ENCODE peak calls at places on chromosome 16, in five cellular contexts. One of them, this sample, is unnamed.

GRCh38 chr16:54402270-54402669 is 115.7 kb upstream of the IRX3 start:
- DNase-seq in pulmonary artery endothelial cell: no peak
- DNase-seq in NCI-H510A: no peak
- DNase-seq in T-helper 2 cell: no peak
- DNase-seq in cardiac muscle cell: no peak
- DNase-seq in this sample: no peak

GRCh38 chr16:29994613-29995329 is 646 bp downstream of the HIRIP3 start:
- DNase-seq in pulmonary artery endothelial cell: no peak
- DNase-seq in NCI-H510A: no peak
- DNase-seq in T-helper 2 cell: peak; percentile 59
- DNase-seq in cardiac muscle cell: no peak
- DNase-seq in this sample: peak; percentile 60

GRCh38 chr16:89319883-89320716 is 102.6 kb downstream of the ZNF778 start:
- DNase-seq in pulmonary artery endothelial cell: peak; percentile 51
- DNase-seq in NCI-H510A: no peak
- DNase-seq in T-helper 2 cell: peak; percentile 28
- DNase-seq in cardiac muscle cell: peak; percentile 76
- DNase-seq in this sample: peak; percentile 54

GRCh38 chr16:29653436-29653835 is 9.6 kb upstream of the SPN start:
- DNase-seq in pulmonary artery endothelial cell: no peak
- DNase-seq in NCI-H510A: no peak
- DNase-seq in T-helper 2 cell: no peak
- DNase-seq in cardiac muscle cell: no peak
- DNase-seq in this sample: no peak

GRCh38 chr16:19071811-19072777 is 4.7 kb downstream of the COQ7 start:
- DNase-seq in pulmonary artery endothelial cell: no peak
- DNase-seq in NCI-H510A: peak; percentile 53
- DNase-seq in T-helper 2 cell: peak; percentile 43
- DNase-seq in cardiac muscle cell: peak; percentile 56
- DNase-seq in this sample: no peak

GRCh38 chr16:3774819-3775218 is 57.5 kb upstream of the TRAP1 start:
- DNase-seq in pulmonary artery endothelial cell: no peak
- DNase-seq in NCI-H510A: no peak
- DNase-seq in T-helper 2 cell: no peak
- DNase-seq in cardiac muscle cell: no peak
- DNase-seq in this sample: no peak

GRCh38 chr16:85360323-85361277 is 248.3 kb upstream of the CIBAR2 start:
- DNase-seq in pulmonary artery endothelial cell: no peak
- DNase-seq in NCI-H510A: peak; percentile 88
- DNase-seq in T-helper 2 cell: no peak
- DNase-seq in cardiac muscle cell: no peak
- DNase-seq in this sample: no peak

GRCh38 chr16:54048994-54049929 is 237.3 kb downstream of the IRX3 start:
- DNase-seq in pulmonary artery endothelial cell: no peak
- DNase-seq in NCI-H510A: no peak
- DNase-seq in T-helper 2 cell: no peak
- DNase-seq in cardiac muscle cell: no peak
- DNase-seq in this sample: no peak

GRCh38 chr16:1992475-1993292 is 2.9 kb downstream of the SYNGR3 start:
- DNase-seq in pulmonary artery endothelial cell: no peak
- DNase-seq in NCI-H510A: no peak
- DNase-seq in T-helper 2 cell: no peak
- DNase-seq in cardiac muscle cell: no peak
- DNase-seq in this sample: no peak

GRCh38 chr16:2967211-2967631 is 1.9 kb upstream of the PAQR4 start:
- DNase-seq in pulmonary artery endothelial cell: no peak
- DNase-seq in NCI-H510A: no peak
- DNase-seq in T-helper 2 cell: no peak
- DNase-seq in cardiac muscle cell: no peak
- DNase-seq in this sample: no peak

GRCh38 chr16:60902114-60902513 is 1134.1 kb downstream of the CDH8 start:
- DNase-seq in pulmonary artery endothelial cell: no peak
- DNase-seq in NCI-H510A: no peak
- DNase-seq in T-helper 2 cell: no peak
- DNase-seq in cardiac muscle cell: no peak
- DNase-seq in this sample: no peak

GRCh38 chr16:2705351-2705750 is 14.7 kb downstream of the PRSS27 start:
- DNase-seq in pulmonary artery endothelial cell: no peak
- DNase-seq in NCI-H510A: no peak
- DNase-seq in T-helper 2 cell: no peak
- DNase-seq in cardiac muscle cell: no peak
- DNase-seq in this sample: no peak

GRCh38 chr16:22739077-22739476 is 74.9 kb upstream of the HS3ST2 start:
- DNase-seq in pulmonary artery endothelial cell: no peak
- DNase-seq in NCI-H510A: peak; percentile 17
- DNase-seq in T-helper 2 cell: no peak
- DNase-seq in cardiac muscle cell: no peak
- DNase-seq in this sample: no peak

GRCh38 chr16:74309789-74310781 is 13.5 kb downstream of the PSMD7 start:
- DNase-seq in pulmonary artery endothelial cell: no peak
- DNase-seq in NCI-H510A: no peak
- DNase-seq in T-helper 2 cell: no peak
- DNase-seq in cardiac muscle cell: peak; percentile 63
- DNase-seq in this sample: no peak

GRCh38 chr16:86576591-86577313 is 1.6 kb upstream of the FOXL1 start:
- DNase-seq in pulmonary artery endothelial cell: no peak
- DNase-seq in NCI-H510A: no peak
- DNase-seq in T-helper 2 cell: no peak
- DNase-seq in cardiac muscle cell: no peak
- DNase-seq in this sample: no peak

GRCh38 chr16:77290451-77291110 is 91.4 kb downstream of the SYCE1L start:
- DNase-seq in pulmonary artery endothelial cell: no peak
- DNase-seq in NCI-H510A: no peak
- DNase-seq in T-helper 2 cell: no peak
- DNase-seq in cardiac muscle cell: no peak
- DNase-seq in this sample: no peak

This sample was measured in uterus.